ENCODE peak calls at places on chromosome 18, in five cellular contexts. One of them, this sample, is unnamed.

GRCh38 chr18:9951022-9951859 is 37.4 kb downstream of the VAPA start:
- DNase-seq in SK-N-MC: no peak
- DNase-seq in cardiac muscle cell: peak
- DNase-seq in colonic mucosa: no peak
- DNase-seq in aorta: no peak
- DNase-seq in this sample: peak

GRCh38 chr18:64100136-64100922 is 48.6 kb downstream of the LINC00305 start:
- DNase-seq in cardiac muscle cell: no peak
- DNase-seq in aorta: no peak
- DNase-seq in colonic mucosa: no peak
- DNase-seq in SK-N-MC: no peak
- DNase-seq in this sample: no peak

GRCh38 chr18:23380001-23380550 is 73.0 kb upstream of the RIOK3 start:
- DNase-seq in aorta: no peak
- DNase-seq in cardiac muscle cell: peak
- DNase-seq in colonic mucosa: no peak
- DNase-seq in SK-N-MC: no peak
- DNase-seq in this sample: peak

GRCh38 chr18:33372442-33372841 is 68.1 kb downstream of the CCDC178 start:
- DNase-seq in colonic mucosa: no peak
- DNase-seq in cardiac muscle cell: no peak
- DNase-seq in aorta: no peak
- DNase-seq in SK-N-MC: no peak
- DNase-seq in this sample: peak

GRCh38 chr18:63974991-63975390 is 5.1 kb downstream of the SERPINB8 start:
- DNase-seq in aorta: no peak
- DNase-seq in SK-N-MC: no peak
- DNase-seq in cardiac muscle cell: peak
- DNase-seq in colonic mucosa: peak
- DNase-seq in this sample: no peak

GRCh38 chr18:42401131-42401673 is 446.2 kb downstream of the PIK3C3 start:
- DNase-seq in colonic mucosa: no peak
- DNase-seq in cardiac muscle cell: no peak
- DNase-seq in aorta: no peak
- DNase-seq in SK-N-MC: no peak
- DNase-seq in this sample: no peak

GRCh38 chr18:56550121-56550520 is 88.3 kb downstream of the TXNL1 start:
- DNase-seq in aorta: no peak
- DNase-seq in cardiac muscle cell: peak
- DNase-seq in colonic mucosa: no peak
- DNase-seq in SK-N-MC: no peak
- DNase-seq in this sample: no peak

GRCh38 chr18:54162431-54162830 is 62.0 kb downstream of the MBD2 start:
- DNase-seq in colonic mucosa: no peak
- DNase-seq in cardiac muscle cell: peak
- DNase-seq in aorta: no peak
- DNase-seq in SK-N-MC: no peak
- DNase-seq in this sample: peak

GRCh38 chr18:12246849-12247808 is 7.0 kb upstream of the CIDEA start:
- DNase-seq in colonic mucosa: no peak
- DNase-seq in SK-N-MC: no peak
- DNase-seq in aorta: no peak
- DNase-seq in cardiac muscle cell: peak
- DNase-seq in this sample: no peak

GRCh38 chr18:60452424-60452823 is 79.8 kb upstream of the MC4R start:
- DNase-seq in SK-N-MC: no peak
- DNase-seq in aorta: no peak
- DNase-seq in cardiac muscle cell: no peak
- DNase-seq in colonic mucosa: no peak
- DNase-seq in this sample: peak

GRCh38 chr18:8264861-8265411 is 344.3 kb upstream of the RAB12 start:
- DNase-seq in cardiac muscle cell: peak
- DNase-seq in colonic mucosa: no peak
- DNase-seq in SK-N-MC: no peak
- DNase-seq in aorta: no peak
- DNase-seq in this sample: no peak

GRCh38 chr18:926946-927345 is 22.3 kb downstream of the ADCYAP1 start:
- DNase-seq in aorta: no peak
- DNase-seq in colonic mucosa: no peak
- DNase-seq in SK-N-MC: no peak
- DNase-seq in cardiac muscle cell: no peak
- DNase-seq in this sample: peak

GRCh38 chr18:4987452-4988405 is 209.3 kb downstream of the AKAIN1 start:
- DNase-seq in cardiac muscle cell: no peak
- DNase-seq in colonic mucosa: no peak
- DNase-seq in SK-N-MC: no peak
- DNase-seq in aorta: no peak
- DNase-seq in this sample: no peak

GRCh38 chr18:51266736-51267135 is 69.3 kb upstream of the MEX3C start:
- DNase-seq in aorta: no peak
- DNase-seq in SK-N-MC: no peak
- DNase-seq in colonic mucosa: no peak
- DNase-seq in cardiac muscle cell: peak
- DNase-seq in this sample: no peak

GRCh38 chr18:2482711-2483475 is 88.4 kb downstream of the METTL4 start:
- DNase-seq in aorta: no peak
- DNase-seq in cardiac muscle cell: no peak
- DNase-seq in colonic mucosa: no peak
- DNase-seq in SK-N-MC: no peak
- DNase-seq in this sample: no peak

GRCh38 chr18:72555983-72556382 is 11.8 kb upstream of the CBLN2 start:
- DNase-seq in cardiac muscle cell: no peak
- DNase-seq in aorta: no peak
- DNase-seq in SK-N-MC: no peak
- DNase-seq in colonic mucosa: no peak
- DNase-seq in this sample: no peak

GRCh38 chr18:8947576-8947975 is 154.9 kb upstream of the NDUFV2 start:
- DNase-seq in SK-N-MC: no peak
- DNase-seq in colonic mucosa: no peak
- DNase-seq in cardiac muscle cell: peak
- DNase-seq in aorta: no peak
- DNase-seq in this sample: peak

GRCh38 chr18:22182884-22183610 is 13.7 kb downstream of the GATA6 start:
- DNase-seq in aorta: no peak
- DNase-seq in cardiac muscle cell: no peak
- DNase-seq in SK-N-MC: no peak
- DNase-seq in colonic mucosa: no peak
- DNase-seq in this sample: no peak

GRCh38 chr18:74316257-74317180 is 880 bp downstream of the C18orf63 start:
- DNase-seq in colonic mucosa: no peak
- DNase-seq in cardiac muscle cell: peak
- DNase-seq in aorta: no peak
- DNase-seq in SK-N-MC: no peak
- DNase-seq in this sample: peak

GRCh38 chr18:58846325-58846724 is 18.4 kb upstream of the ZNF532 start:
- DNase-seq in aorta: no peak
- DNase-seq in cardiac muscle cell: no peak
- DNase-seq in colonic mucosa: no peak
- DNase-seq in SK-N-MC: no peak
- DNase-seq in this sample: no peak

GRCh38 chr18:79062806-79063205 is 6.4 kb upstream of the ATP9B start:
- DNase-seq in aorta: no peak
- DNase-seq in SK-N-MC: no peak
- DNase-seq in colonic mucosa: no peak
- DNase-seq in cardiac muscle cell: no peak
- DNase-seq in this sample: no peak

GRCh38 chr18:11891737-11892136 is 16.4 kb downstream of the MPPE1 start:
- DNase-seq in SK-N-MC: no peak
- DNase-seq in cardiac muscle cell: no peak
- DNase-seq in colonic mucosa: no peak
- DNase-seq in aorta: no peak
- DNase-seq in this sample: no peak

GRCh38 chr18:32469190-32469611 is 1.5 kb downstream of the GAREM1 start:
- DNase-seq in SK-N-MC: no peak
- DNase-seq in colonic mucosa: peak
- DNase-seq in cardiac muscle cell: peak
- DNase-seq in aorta: peak
- DNase-seq in this sample: peak

GRCh38 chr18:79423211-79424007 is 27.7 kb downstream of the NFATC1 start:
- DNase-seq in aorta: no peak
- DNase-seq in SK-N-MC: no peak
- DNase-seq in cardiac muscle cell: no peak
- DNase-seq in colonic mucosa: no peak
- DNase-seq in this sample: no peak

GRCh38 chr18:6486313-6486712 is 71.6 kb upstream of the L3MBTL4 start:
- DNase-seq in aorta: no peak
- DNase-seq in colonic mucosa: no peak
- DNase-seq in cardiac muscle cell: no peak
- DNase-seq in SK-N-MC: no peak
- DNase-seq in this sample: no peak

GRCh38 chr18:58578321-58578720 is 50.6 kb downstream of the ALPK2 start:
- DNase-seq in colonic mucosa: no peak
- DNase-seq in cardiac muscle cell: peak
- DNase-seq in aorta: no peak
- DNase-seq in SK-N-MC: no peak
- DNase-seq in this sample: no peak

GRCh38 chr18:67496469-67496868 is 20.1 kb downstream of the DSEL start:
- DNase-seq in cardiac muscle cell: no peak
- DNase-seq in SK-N-MC: no peak
- DNase-seq in aorta: no peak
- DNase-seq in colonic mucosa: no peak
- DNase-seq in this sample: no peak

GRCh38 chr18:67504739-67505138 is 11.8 kb downstream of the DSEL start:
- DNase-seq in colonic mucosa: no peak
- DNase-seq in SK-N-MC: no peak
- DNase-seq in cardiac muscle cell: no peak
- DNase-seq in aorta: no peak
- DNase-seq in this sample: no peak

DNA sequence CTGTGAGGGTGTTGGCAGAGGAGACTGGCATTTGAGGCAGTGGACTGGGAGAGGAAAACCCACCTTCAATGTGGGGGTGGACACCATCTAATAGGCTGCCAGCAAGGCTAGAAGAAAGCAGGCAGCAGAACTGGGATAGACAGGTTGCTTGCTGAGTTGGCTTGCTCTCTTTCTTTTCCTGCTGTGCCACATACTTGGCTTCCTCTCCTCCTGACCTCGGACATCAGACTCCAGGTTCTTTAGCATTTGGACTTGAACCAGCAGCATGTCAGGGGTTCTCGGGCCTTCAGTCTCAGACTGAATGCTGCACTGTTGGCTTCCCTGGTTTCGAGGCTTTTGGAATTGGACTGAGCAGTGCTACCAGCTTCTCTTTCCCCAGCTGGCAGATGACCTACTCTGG is 16.0 kb downstream of the DSEL start:
- DNase-seq in aorta: no peak
- DNase-seq in SK-N-MC: no peak
- DNase-seq in cardiac muscle cell: no peak
- DNase-seq in colonic mucosa: no peak
- DNase-seq in this sample: no peak
- H3K27ac ChIP-seq in aorta: no peak
- H3K27ac ChIP-seq in SK-N-MC: no peak
- H3K27ac ChIP-seq in cardiac muscle cell: no peak
- H3K27ac ChIP-seq in colonic mucosa: no peak
- H3K27ac ChIP-seq in this sample: no peak

DNA sequence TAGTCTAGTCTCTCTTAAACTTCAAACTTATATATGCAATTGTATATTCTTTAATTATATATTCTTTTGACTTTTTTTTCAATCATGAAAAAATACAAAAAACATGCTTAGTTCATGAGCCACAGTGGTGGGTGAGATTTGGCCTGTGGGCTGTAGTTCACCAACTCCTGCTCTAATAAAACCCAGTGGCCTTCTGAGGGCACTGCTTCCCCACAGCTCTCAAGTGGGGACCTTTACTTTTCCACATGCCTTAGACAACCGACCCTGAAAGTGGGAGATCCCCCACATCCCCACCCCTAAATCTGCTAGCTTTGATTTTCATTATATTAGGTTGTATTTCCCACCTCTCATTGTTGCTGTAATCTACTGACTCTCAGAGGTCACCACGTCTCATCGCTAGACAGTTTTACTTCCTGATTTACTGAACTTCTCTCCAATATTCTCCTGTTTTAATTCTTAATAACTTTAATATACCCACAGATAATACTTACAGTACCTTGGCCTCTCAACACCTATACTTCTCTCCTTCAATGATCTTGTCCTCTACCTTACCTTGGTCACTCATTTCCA is 57.3 kb downstream of the ROCK1 start:
- DNase-seq in SK-N-MC: no peak
- DNase-seq in colonic mucosa: no peak
- DNase-seq in aorta: no peak
- DNase-seq in cardiac muscle cell: no peak
- DNase-seq in this sample: no peak
- H3K27ac ChIP-seq in SK-N-MC: no peak
- H3K27ac ChIP-seq in colonic mucosa: no peak
- H3K27ac ChIP-seq in aorta: no peak
- H3K27ac ChIP-seq in cardiac muscle cell: no peak
- H3K27ac ChIP-seq in this sample: peak

GRCh38 chr18:61608306-61608705 is 275.1 kb downstream of the CDH20 start:
- DNase-seq in cardiac muscle cell: no peak
- DNase-seq in aorta: no peak
- DNase-seq in colonic mucosa: no peak
- DNase-seq in SK-N-MC: no peak
- DNase-seq in this sample: no peak
- H3K27ac ChIP-seq in cardiac muscle cell: no peak
- H3K27ac ChIP-seq in aorta: no peak
- H3K27ac ChIP-seq in colonic mucosa: no peak
- H3K27ac ChIP-seq in SK-N-MC: peak
- H3K27ac ChIP-seq in this sample: no peak

DNA sequence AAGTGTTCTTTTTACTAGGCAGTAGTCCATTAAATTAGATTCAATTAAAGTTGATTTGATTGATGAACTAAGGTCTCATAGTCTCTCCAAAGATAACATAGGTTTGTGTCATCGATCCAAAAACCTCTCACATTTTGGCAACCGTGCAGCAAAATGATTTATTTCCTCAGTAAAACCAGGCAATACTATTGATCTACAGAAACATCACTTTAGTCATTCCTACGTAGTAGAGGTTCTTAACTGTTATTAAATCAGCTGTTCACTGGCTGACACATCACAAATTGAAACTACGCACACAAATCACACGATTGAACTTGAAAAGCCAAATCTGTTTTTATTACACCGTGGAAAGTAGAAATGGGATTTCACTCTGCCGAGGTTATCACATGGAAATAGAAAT is 262.4 kb downstream of the CDH20 start:
- DNase-seq in aorta: no peak
- DNase-seq in colonic mucosa: no peak
- DNase-seq in SK-N-MC: no peak
- DNase-seq in cardiac muscle cell: no peak
- DNase-seq in this sample: peak
- H3K27ac ChIP-seq in aorta: no peak
- H3K27ac ChIP-seq in colonic mucosa: no peak
- H3K27ac ChIP-seq in SK-N-MC: peak
- H3K27ac ChIP-seq in cardiac muscle cell: no peak
- H3K27ac ChIP-seq in this sample: no peak